ENCODE peak calls at places on chromosomes 1 and 21, in four cellular contexts. P, Y, Q and H are unnamed samples.

GRCh38 chr1:81254068-81254467 is 546.7 kb upstream of the ADGRL2 start:
- DNase-seq in P (no peak), Y (no peak), Q (no peak), H (no peak)

GRCh38 chr21:37509802-37510393 is 143.3 kb downstream of the DYRK1A start:
- DNase-seq in P (no peak), Y (no peak), Q (no peak), H (no peak)

GRCh38 chr1:39116868-39117728 is 87.4 kb upstream of the MACF1 start:
- DNase-seq in P (peak), Y (no peak), Q (no peak), H (no peak)

GRCh38 chr1:44507490-44508396 is 102.7 kb downstream of the RNF220 start:
- DNase-seq in P (no peak), Y (no peak), Q (no peak), H (no peak)

GRCh38 chr1:47894718-47895393 is 102.3 kb downstream of the TRABD2B start:
- DNase-seq in P (peak), Y (peak), Q (peak), H (no peak)

GRCh38 chr1:17437260-17438175 is 2.0 kb downstream of the RCC2 start:
- DNase-seq in P (peak), Y (peak), Q (peak), H (peak)

GRCh38 chr1:68321084-68321685 is 88.9 kb upstream of the WLS start:
- DNase-seq in P (peak), Y (peak), Q (peak), H (peak)

GRCh38 chr1:167744901-167745300 is 23.1 kb downstream of the MPZL1 start:
- DNase-seq in P (no peak), Y (no peak), Q (no peak), H (no peak)

GRCh38 chr1:6822530-6823359 is 37.5 kb downstream of the CAMTA1 start:
- DNase-seq in P (no peak), Y (peak), Q (peak), H (no peak)

GRCh38 chr1:95201905-95202304 is 32.1 kb upstream of the RWDD3 start:
- DNase-seq in P (no peak), Y (no peak), Q (no peak), H (no peak)

GRCh38 chr21:45554477-45555175 is 12.4 kb upstream of the SLC19A1 start:
- DNase-seq in P (peak), Y (peak), Q (peak), H (peak)

GRCh38 chr1:2093055-2093454 is 42.8 kb downstream of the PRKCZ start:
- DNase-seq in P (no peak), Y (no peak), Q (no peak), H (no peak)

GRCh38 chr1:64228181-64228957 is 24.9 kb downstream of the UBE2U start:
- DNase-seq in P (no peak), Y (no peak), Q (no peak), H (no peak)

GRCh38 chr1:208235356-208235982 is 8.7 kb downstream of the PLXNA2 start:
- DNase-seq in P (no peak), Y (no peak), Q (no peak), H (no peak)

GRCh38 chr1:64686828-64687724 is 57.8 kb upstream of the RAVER2 start:
- DNase-seq in P (peak), Y (peak), Q (peak), H (peak)

GRCh38 chr1:53316058-53316741 is 11.7 kb downstream of the LRP8 start:
- DNase-seq in P (no peak), Y (no peak), Q (peak), H (peak)

GRCh38 chr1:17521946-17522612 is 17.4 kb upstream of the ARHGEF10L start:
- DNase-seq in P (no peak), Y (no peak), Q (peak), H (no peak)

GRCh38 chr21:45378258-45378966 is 26.6 kb upstream of the COL18A1 start:
- DNase-seq in P (peak), Y (no peak), Q (no peak), H (no peak)

GRCh38 chr1:39115271-39116110 is 89.0 kb upstream of the MACF1 start:
- DNase-seq in P (no peak), Y (no peak), Q (no peak), H (no peak)

GRCh38 chr1:35080171-35080854 is 1.1 kb downstream of the ZMYM1 start:
- DNase-seq in P (no peak), Y (no peak), Q (no peak), H (no peak)

GRCh38 chr21:31276663-31277062 is 67.4 kb downstream of the TIAM1 start:
- DNase-seq in P (no peak), Y (no peak), Q (no peak), H (no peak)

GRCh38 chr1:57089855-57090254 is 124.0 kb upstream of the C8B start:
- DNase-seq in P (no peak), Y (no peak), Q (no peak), H (no peak)

GRCh38 chr1:230938924-230939368 is 39.7 kb downstream of the TTC13 start:
- DNase-seq in P (no peak), Y (no peak), Q (no peak), H (no peak)

GRCh38 chr1:149936076-149936991 is at the start of gene MTMR11:
- DNase-seq in P (no peak), Y (peak), Q (peak), H (no peak)

GRCh38 chr1:151897861-151898468 is 11.3 kb downstream of the THEM4 start:
- DNase-seq in P (no peak), Y (no peak), Q (no peak), H (no peak)

GRCh38 chr1:156103521-156103947 is 11.0 kb upstream of the LMNA start:
- DNase-seq in P (peak), Y (no peak), Q (peak), H (peak)

GRCh38 chr21:30839304-30839703 is 9.7 kb upstream of the KRTAP7-1 start:
- DNase-seq in P (no peak), Y (no peak), Q (peak), H (no peak)

GRCh38 chr1:18575620-18576019 is 55.0 kb upstream of the PAX7 start:
- DNase-seq in P (peak), Y (peak), Q (peak), H (no peak)

GRCh38 chr1:183958958-183959357 is 78.6 kb downstream of the COLGALT2 start:
- DNase-seq in P (no peak), Y (no peak), Q (no peak), H (no peak)

GRCh38 chr1:155208406-155208655 is 164 bp upstream of the MTX1 start:
- DNase-seq in P (no peak), Y (no peak), Q (no peak), H (no peak)

GRCh38 chr1:46630719-46631118 is 14.1 kb upstream of the MOB3C start:
- DNase-seq in P (no peak), Y (no peak), Q (no peak), H (no peak)

GRCh38 chr1:78015148-78015547 is 10.4 kb downstream of the DNAJB4 start:
- DNase-seq in P (no peak), Y (no peak), Q (no peak), H (no peak)

GRCh38 chr1:41444246-41444645 is 40.2 kb downstream of the EDN2 start:
- DNase-seq in P (no peak), Y (no peak), Q (no peak), H (no peak)